ENCODE peak calls at places on chromosomes 11 and 22, in seven cellular contexts. P, M, V, S, J, D and G are unnamed samples.

GRCh38 chr11:66915866-66916265 is 42.3 kb downstream of the PC start:
- ATAC-seq in D (no peak), S (no peak), M (no peak), P (no peak), V (no peak), J (no peak), G (no peak)

GRCh38 chr11:104650234-104650633 is 248.0 kb downstream of the CASP12 start:
- ATAC-seq in J (no peak), P (no peak), V (no peak), D (no peak), S (no peak), M (no peak), G (no peak)

GRCh38 chr11:33001281-33001680 is 14.4 kb upstream of the DEPDC7 start:
- ATAC-seq in V (no peak), J (no peak), P (no peak), M (peak; percentile 24), S (no peak), D (peak; percentile 82), G (no peak)

GRCh38 chr22:48786679-48786996 is 1041.0 kb downstream of the BRD1 start:
- ATAC-seq in S (no peak), M (no peak), D (peak; percentile 16), V (no peak), J (no peak), P (no peak), G (no peak)

GRCh38 chr11:82494988-82495432 is 238.7 kb downstream of the FAM181B start:
- ATAC-seq in J (peak; percentile 70), D (peak; percentile 89), P (no peak), V (peak; percentile 55), M (peak; percentile 59), S (no peak), G (peak; percentile 7)

GRCh38 chr11:97772696-97773095 is 1248.1 kb upstream of the CNTN5 start:
- ATAC-seq in M (no peak), S (no peak), J (no peak), D (no peak), V (no peak), P (no peak), G (no peak)

GRCh38 chr11:60469723-60470122 is 14.1 kb downstream of the MS4A1 start:
- ATAC-seq in V (no peak), S (no peak), D (no peak), M (no peak), P (no peak), J (no peak), G (no peak)

GRCh38 chr11:60844045-60844869 is 2.3 kb downstream of the CCDC86 start:
- ATAC-seq in P (no peak), J (no peak), S (no peak), D (peak; percentile 53), M (no peak), V (no peak), G (no peak)

GRCh38 chr11:3710485-3711259 is 39.5 kb upstream of the CHRNA10 start:
- ATAC-seq in S (no peak), M (no peak), P (no peak), D (no peak), J (no peak), V (no peak), G (no peak)

GRCh38 chr11:810040-810567 is 337 bp downstream of the RPLP2 start:
- ATAC-seq in S (peak; percentile 11), P (no peak), V (no peak), J (peak; percentile 0), D (no peak), M (peak; percentile 4), G (no peak)

GRCh38 chr11:94405062-94405461 is 3.8 kb upstream of the GPR83 start:
- ATAC-seq in S (no peak), P (no peak), J (no peak), M (no peak), D (peak; percentile 50), V (no peak), G (no peak)

GRCh38 chr11:223026-223789 is 12.9 kb downstream of the SIRT3 start:
- ATAC-seq in J (no peak), D (no peak), V (no peak), P (no peak), M (no peak), S (no peak), G (peak; percentile 13)

GRCh38 chr11:117443269-117444186 is 115.9 kb downstream of the CEP164 start:
- ATAC-seq in P (no peak), J (peak; percentile 95), S (no peak), V (peak; percentile 71), M (peak; percentile 73), D (peak; percentile 96), G (peak; percentile 69)

GRCh38 chr22:39620924-39621690 is 50.6 kb downstream of the CACNA1I start:
- ATAC-seq in S (no peak), P (no peak), V (no peak), J (no peak), M (no peak), D (no peak), G (no peak)

GRCh38 chr22:35752172-35752832 is 34.6 kb downstream of the APOL5 start:
- ATAC-seq in V (no peak), S (no peak), D (no peak), M (no peak), P (no peak), J (no peak), G (no peak)

GRCh38 chr11:1153105-1153950 is 4.4 kb upstream of the MUC5AC start:
- ATAC-seq in V (no peak), D (peak; percentile 8), S (no peak), J (peak; percentile 4), M (no peak), P (no peak), G (no peak)

GRCh38 chr11:132438418-132438817 is 1068.0 kb downstream of the NTM start:
- ATAC-seq in M (no peak), P (no peak), D (no peak), J (no peak), S (no peak), V (no peak), G (no peak)

GRCh38 chr11:118930152-118930712 is 4.5 kb upstream of the BCL9L start:
- ATAC-seq in D (peak; percentile 12), J (peak; percentile 75), S (peak; percentile 16), V (peak; percentile 66), M (peak; percentile 36), P (no peak), G (peak; percentile 13)

GRCh38 chr11:59040607-59041006 is 45.5 kb upstream of the GLYATL1B start:
- ATAC-seq in V (no peak), S (no peak), J (peak; percentile 66), P (no peak), D (no peak), M (no peak), G (no peak)

GRCh38 chr11:113689711-113690618 is 16.1 kb downstream of the TMPRSS5 start:
- ATAC-seq in J (no peak), P (no peak), V (no peak), S (no peak), D (peak; percentile 13), M (no peak), G (no peak)

GRCh38 chr11:19730373-19730772 is 17.7 kb downstream of the NAV2 start:
- ATAC-seq in S (no peak), P (no peak), J (no peak), V (no peak), M (no peak), D (no peak), G (peak; percentile 67)

GRCh38 chr11:67584881-67585873 is 1.6 kb downstream of the GSTP1 start:
- ATAC-seq in S (no peak), J (peak; percentile 1), D (peak; percentile 32), P (no peak), V (no peak), M (no peak), G (no peak)

GRCh38 chr11:76805206-76805913 is 22.2 kb downstream of the TSKU start:
- ATAC-seq in V (no peak), J (no peak), M (no peak), D (no peak), P (no peak), S (peak; percentile 44), G (no peak)

GRCh38 chr11:7252683-7253213 is 1.0 kb downstream of the SYT9 start:
- ATAC-seq in J (peak; percentile 30), V (peak; percentile 21), S (no peak), M (no peak), D (no peak), P (no peak), G (no peak)

GRCh38 chr11:7251836-7252682 is at the start of gene SYT9:
- ATAC-seq in P (no peak), J (peak; percentile 94), D (peak; percentile 96), M (peak; percentile 89), V (peak; percentile 87), S (no peak), G (peak; percentile 62)

GRCh38 chr11:6405039-6405667 is 13.7 kb downstream of the APBB1 start:
- ATAC-seq in D (no peak), V (peak; percentile 58), S (no peak), J (peak; percentile 88), M (no peak), P (no peak), G (peak; percentile 23)

GRCh38 chr22:50485221-50486131 is 1.2 kb upstream of the MIOX start:
- ATAC-seq in M (no peak), P (no peak), S (no peak), J (peak; percentile 72), V (peak; percentile 74), D (peak; percentile 55), G (no peak)

GRCh38 chr11:25970726-25971508 is 361.0 kb upstream of the ANO3 start:
- ATAC-seq in S (no peak), M (no peak), V (no peak), P (no peak), J (no peak), D (peak; percentile 45), G (no peak)
- TF ChIP-seq CTCF in S (no peak), M (no peak), V (no peak), P (no peak), J (no peak), D (no peak), G (no peak)

GRCh38 chr11:68840661-68841653 is 759 bp downstream of the CPT1A start:
- ATAC-seq in P (no peak), J (peak; percentile 23), M (peak; percentile 60), S (no peak), V (peak; percentile 10), D (peak; percentile 31), G (peak; percentile 14)
- H3K4me1 ChIP-seq in P (peaks cover 20% of the 10 kb centered on the region), J (peaks cover 25% of the 10 kb centered on the region), M (peaks cover 76% of the 10 kb centered on the region), S (peaks cover 54% of the 10 kb centered on the region), V (peaks cover 69% of the 10 kb centered on the region), D (peaks cover 88% of the 10 kb centered on the region), G (peaks cover 92% of the 10 kb centered on the region)

GRCh38 chr22:28766628-28767027 is 5.9 kb upstream of the CCDC117 start:
- ATAC-seq in V (no peak), P (no peak), D (no peak), J (no peak), S (no peak), M (no peak), G (no peak)
- TF ChIP-seq CTCF in V (no peak), P (no peak), D (no peak), J (no peak), S (no peak), M (no peak), G (no peak)

DNA sequence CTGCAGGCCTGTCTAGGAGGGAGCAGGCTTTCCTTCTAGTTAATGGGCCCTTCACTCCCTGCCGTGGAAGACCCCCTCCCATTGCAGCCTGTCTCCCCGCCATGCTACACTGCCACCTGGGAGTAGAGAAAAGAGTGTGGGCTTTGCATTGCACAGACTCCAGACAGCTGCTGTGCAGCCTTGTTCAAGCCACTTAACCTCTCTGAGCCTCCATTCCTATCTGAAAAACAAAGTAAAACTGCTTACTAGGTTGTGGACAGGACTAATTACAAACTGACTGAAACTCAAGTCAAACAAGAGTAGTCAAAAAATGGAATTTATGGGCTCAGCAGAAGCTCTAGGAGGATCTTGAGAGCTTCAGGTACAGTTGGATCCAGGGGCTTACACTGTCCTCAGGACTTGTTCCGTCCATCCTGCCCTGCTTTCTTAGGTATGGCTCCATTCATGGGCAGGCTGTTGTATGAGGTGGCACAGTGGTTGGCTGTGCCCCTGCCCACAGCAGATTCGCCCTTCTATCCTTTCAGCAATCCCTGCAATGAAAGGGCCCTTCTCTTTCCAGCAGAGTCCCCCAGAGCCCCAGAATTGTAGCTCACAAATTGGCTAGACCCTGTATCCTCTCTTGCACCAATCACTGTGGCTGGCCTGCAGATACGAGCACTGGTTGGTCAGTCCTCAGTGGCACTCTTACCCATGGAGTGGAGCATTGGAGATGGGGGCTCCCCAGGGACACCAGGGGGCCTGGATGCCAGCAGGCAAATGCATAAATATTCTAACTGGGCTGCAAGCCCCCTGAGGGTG is 19.6 kb downstream of the PRDM11 start:
- ATAC-seq in V (no peak), J (no peak), M (no peak), S (no peak), P (no peak), D (no peak), G (no peak)
- H3K4me1 ChIP-seq in V (peaks cover 28% of the 10 kb centered on the region), J (peaks cover 14% of the 10 kb centered on the region), M (peaks cover 37% of the 10 kb centered on the region), S (no peaks in the 10 kb centered on the region), P (peaks cover 35% of the 10 kb centered on the region), D (peaks cover 11% of the 10 kb centered on the region), G (peaks cover 74% of the 10 kb centered on the region)